ENCODE peak calls at places on chromosomes 5 and 9, in five cellular contexts. F is progenitor cell of endocrine pancreas, G is D721Med, S is SK-N-SH, O is cardiac fibroblast. H is an unnamed sample.

GRCh38 chr5:127838661-127839060 is 135.5 kb downstream of the CCDC192 start:
- DNase-seq in G (no peak), O (peak), S (no peak), F (no peak), H (no peak)

GRCh38 chr9:135794057-135794335 is 92.0 kb downstream of the KCNT1 start:
- DNase-seq in S (no peak), O (no peak), F (no peak), G (no peak), H (no peak)

GRCh38 chr9:83066771-83067170 is 3.8 kb upstream of the RASEF start:
- DNase-seq in G (no peak), F (no peak), S (no peak), O (peak), H (no peak)

GRCh38 chr9:69996947-69997346 is 46.7 kb upstream of the MAMDC2 start:
- DNase-seq in G (no peak), O (peak), F (no peak), S (no peak), H (no peak)

GRCh38 chr5:145044970-145045369 is 790.2 kb downstream of the PRELID2 start:
- DNase-seq in O (no peak), G (no peak), S (no peak), F (no peak), H (no peak)

GRCh38 chr9:14395300-14396082 is 81.5 kb upstream of the NFIB start:
- DNase-seq in G (no peak), S (peak), F (no peak), O (no peak), H (no peak)

GRCh38 chr5:172455511-172456061 is 1.3 kb upstream of the SH3PXD2B start:
- DNase-seq in O (peak), F (no peak), S (no peak), G (no peak), H (no peak)

GRCh38 chr5:126403156-126403555 is 20.1 kb upstream of the GRAMD2B start:
- DNase-seq in O (peak), S (no peak), F (no peak), G (no peak), H (no peak)

GRCh38 chr9:25964239-25964638 is 286.0 kb upstream of the TUSC1 start:
- DNase-seq in O (peak), F (no peak), G (no peak), S (peak), H (peak)

GRCh38 chr5:14671414-14671813 is 6.9 kb downstream of the OTULIN start:
- DNase-seq in S (no peak), F (no peak), G (no peak), O (peak), H (no peak)

GRCh38 chr9:136237486-136238341 is 7.9 kb downstream of the QSOX2 start:
- DNase-seq in O (no peak), F (no peak), S (no peak), G (no peak), H (no peak)

GRCh38 chr9:116219686-116220085 is 66.1 kb downstream of the PAPPA start:
- DNase-seq in S (no peak), O (no peak), G (no peak), F (no peak), H (no peak)

GRCh38 chr9:928363-929042 is 48.0 kb upstream of the DMRT3 start:
- DNase-seq in O (no peak), S (peak), G (no peak), F (peak), H (no peak)

GRCh38 chr5:90982576-90982975 is 400.5 kb downstream of the ARRDC3 start:
- DNase-seq in F (no peak), O (peak), G (no peak), S (peak), H (no peak)

GRCh38 chr5:138945421-138946240 is 70.5 kb upstream of the LRRTM2 start:
- DNase-seq in G (no peak), S (no peak), O (no peak), F (no peak), H (no peak)

GRCh38 chr9:112866662-112867274 is 23.9 kb downstream of the SLC46A2 start:
- DNase-seq in O (peak), F (no peak), S (no peak), G (no peak), H (no peak)

GRCh38 chr9:87711857-87712800 is 13.8 kb upstream of the CTSL start:
- DNase-seq in G (no peak), F (no peak), O (peak), S (peak), H (no peak)

GRCh38 chr9:95515272-95516113 is 1.3 kb downstream of the PTCH1 start:
- DNase-seq in F (peak), S (peak), G (no peak), O (no peak), H (no peak)

GRCh38 chr5:130871346-130872086 is 293.5 kb downstream of the HINT1 start:
- DNase-seq in O (peak), G (no peak), S (peak), F (no peak), H (no peak)

GRCh38 chr5:157180374-157181264 is at the start of gene ITK:
- DNase-seq in F (no peak), G (no peak), S (no peak), O (no peak), H (no peak)

GRCh38 chr9:126788046-126788445 is 16.8 kb upstream of the ZBTB43 start:
- DNase-seq in S (no peak), G (no peak), O (peak), F (no peak), H (no peak)

GRCh38 chr5:16135003-16135402 is 44.6 kb downstream of the MARCHF11 start:
- DNase-seq in F (no peak), S (peak), G (no peak), O (no peak), H (no peak)

GRCh38 chr5:26535215-26535614 is 503.2 kb downstream of the CDH9 start:
- DNase-seq in S (no peak), F (no peak), O (no peak), G (no peak), H (no peak)

GRCh38 chr5:25713259-25713658 is 1068.5 kb upstream of the CDH10 start:
- DNase-seq in O (no peak), G (no peak), S (no peak), F (peak), H (no peak)

GRCh38 chr5:95730730-95731570 is at the start of gene RHOBTB3:
- DNase-seq in S (peak), G (no peak), F (peak), O (peak), H (no peak)

GRCh38 chr5:76785493-76785892 is 33.3 kb upstream of the F2RL1 start:
- DNase-seq in S (no peak), O (peak), G (no peak), F (no peak), H (peak)

GRCh38 chr5:151047814-151048425 is 27.5 kb downstream of the GPX3 start:
- DNase-seq in G (no peak), O (peak), S (peak), F (no peak), H (no peak)

GRCh38 chr9:7223981-7224380 is 466.2 kb downstream of the KDM4C start:
- DNase-seq in G (no peak), F (no peak), O (no peak), S (no peak), H (no peak)

GRCh38 chr5:66666778-66667177 is 70.6 kb downstream of the MAST4 start:
- DNase-seq in O (no peak), F (no peak), S (no peak), G (no peak), H (no peak)

GRCh38 chr9:130387905-130388304 is 56.9 kb upstream of the ASS1 start:
- DNase-seq in G (no peak), S (no peak), F (no peak), O (no peak), H (no peak)